ENCODE peak calls at places on chromosomes 1 and 21, in seven cellular contexts. B is mucosa of gallbladder, S is right cardiac atrium, U is pons, G is HTR-8/SVneo, T is hypothalamus, M is EL. I is an unnamed sample.

GRCh38 chr1:95699274-95699953 is 465.4 kb downstream of the RWDD3 start:
- DNase-seq in M (no peak), S (no peak), G (no peak), U (no peak), B (no peak), T (no peak), I (no peak)

GRCh38 chr1:203497378-203497777 is 3.4 kb downstream of the OPTC start:
- DNase-seq in T (no peak), S (no peak), U (no peak), B (no peak), G (no peak), M (no peak), I (no peak)

GRCh38 chr1:1206376-1207253 is at the start of gene TNFRSF18:
- DNase-seq in U (no peak), S (peak; percentile 64), T (no peak), B (no peak), G (no peak), M (no peak), I (peak; percentile 20)

GRCh38 chr1:24090736-24091135 is 21.2 kb downstream of the MYOM3 start:
- DNase-seq in T (no peak), B (no peak), S (no peak), U (no peak), G (no peak), M (no peak), I (no peak)

GRCh38 chr1:87765686-87766085 is 437.0 kb downstream of the LMO4 start:
- DNase-seq in U (no peak), T (no peak), M (no peak), B (no peak), S (no peak), G (no peak), I (no peak)

GRCh38 chr1:77986810-77987209 is 7.9 kb upstream of the FUBP1 start:
- DNase-seq in T (no peak), B (no peak), U (no peak), M (no peak), G (no peak), S (no peak), I (no peak)

GRCh38 chr21:28590722-28591121 is 402.0 kb downstream of the LTN1 start:
- DNase-seq in B (no peak), T (no peak), G (no peak), U (no peak), S (no peak), M (no peak), I (no peak)

GRCh38 chr1:155871390-155871789 is 12.0 kb downstream of the SYT11 start:
- DNase-seq in B (no peak), U (peak; percentile 99), G (no peak), T (peak; percentile 78), S (peak; percentile 81), M (no peak), I (peak; percentile 65)

GRCh38 chr21:28110074-28110473 is 882.6 kb downstream of the LTN1 start:
- DNase-seq in U (no peak), M (no peak), G (no peak), S (no peak), B (no peak), T (no peak), I (no peak)

GRCh38 chr1:194014004-194014403 is 827.6 kb upstream of the B3GALT2 start:
- DNase-seq in G (no peak), S (no peak), B (no peak), T (no peak), M (peak; percentile 24), U (no peak), I (no peak)

GRCh38 chr1:203512830-203513578 is 19.1 kb downstream of the OPTC start:
- DNase-seq in S (no peak), T (no peak), B (peak; percentile 74), U (peak; percentile 40), M (peak; percentile 97), G (peak; percentile 91), I (peak; percentile 61)

GRCh38 chr1:232950919-232951579 is 638 bp downstream of the NTPCR start:
- DNase-seq in M (peak; percentile 31), T (no peak), S (no peak), G (peak; percentile 26), U (no peak), B (no peak), I (no peak)

GRCh38 chr1:100502052-100502792 is 35.7 kb upstream of the GPR88 start:
- DNase-seq in M (peak; percentile 12), U (no peak), G (no peak), S (no peak), T (no peak), B (no peak), I (no peak)

GRCh38 chr1:163422738-163423404 is 101.1 kb downstream of the NUF2 start:
- DNase-seq in S (no peak), B (no peak), U (no peak), G (no peak), T (no peak), M (no peak), I (no peak)

GRCh38 chr1:90850181-90850924 is 133.3 kb upstream of the BARHL2 start:
- DNase-seq in G (no peak), T (peak; percentile 37), S (peak; percentile 67), M (peak; percentile 14), U (peak; percentile 49), B (no peak), I (peak; percentile 37)

GRCh38 chr1:242670019-242670418 is 145.5 kb upstream of the PLD5 start:
- DNase-seq in M (no peak), S (no peak), U (no peak), B (no peak), G (no peak), T (no peak), I (no peak)

GRCh38 chr21:40386301-40386911 is 460.6 kb downstream of the DSCAM start:
- DNase-seq in B (peak; percentile 33), S (peak; percentile 82), U (peak; percentile 29), G (no peak), M (peak; percentile 8), T (no peak), I (peak; percentile 64)

GRCh38 chr1:160206421-160207117 is 1.4 kb downstream of the PEA15 start:
- DNase-seq in M (peak; percentile 96), T (no peak), G (peak; percentile 69), U (peak; percentile 45), S (no peak), B (no peak), I (no peak)

GRCh38 chr1:158199840-158200239 is 19.1 kb downstream of the CD1D start:
- DNase-seq in T (no peak), M (no peak), G (no peak), B (peak; percentile 42), U (no peak), S (no peak), I (no peak)

GRCh38 chr1:104195395-104195794 is 445.7 kb downstream of the AMY1C start:
- DNase-seq in S (no peak), U (no peak), B (no peak), T (no peak), M (no peak), G (no peak), I (no peak)

GRCh38 chr21:26153758-26154157 is 16.8 kb downstream of the APP start:
- DNase-seq in T (no peak), B (no peak), S (no peak), G (no peak), M (peak; percentile 52), U (no peak), I (no peak)

GRCh38 chr1:161730050-161730564 is 8.8 kb downstream of the FCRLB start:
- DNase-seq in T (no peak), U (no peak), S (no peak), M (peak; percentile 82), G (no peak), B (no peak), I (no peak)